ENCODE peak calls at places on chromosomes 7 and 10, in six cellular contexts. F is lower leg skin; Y is B cell; I is ureter; L is WERI-Rb-1; K is stimulated activated CD4-positive, alpha-beta T cell treated with anti-CD3 and anti-CD28 coated beads, Interleukin-12 subunit alpha, Interleukin-12 subunit beta, amount 100 ng/mL, for 4 hours. U is an unnamed sample.

GRCh38 chr10:121405549-121405948 is 192.7 kb downstream of the FGFR2 start:
- DNase-seq in Y (no peak), L (no peak), F (no peak), I (no peak), K (no peak), U (no peak)

GRCh38 chr10:106267591-106267990 is 896.9 kb downstream of the SORCS1 start:
- DNase-seq in K (no peak), Y (no peak), L (no peak), I (no peak), F (peak), U (no peak)

GRCh38 chr10:100890696-100891271 is 22.0 kb upstream of the SLF2 start:
- DNase-seq in K (no peak), F (peak), L (no peak), I (peak), Y (no peak), U (no peak)

GRCh38 chr10:52566471-52567246 is 205.9 kb downstream of the MBL2 start:
- DNase-seq in F (no peak), L (no peak), K (no peak), Y (no peak), I (no peak), U (no peak)

GRCh38 chr10:109173910-109174309 is 749.4 kb downstream of the XPNPEP1 start:
- DNase-seq in F (no peak), K (no peak), Y (no peak), I (no peak), L (no peak), U (no peak)

GRCh38 chr7:86558680-86559079 is 85.0 kb upstream of the GRM3 start:
- DNase-seq in Y (no peak), K (no peak), I (no peak), F (no peak), L (no peak), U (no peak)

GRCh38 chr7:1105189-1105588 is 17.3 kb downstream of the GPER1 start:
- DNase-seq in L (no peak), F (no peak), I (no peak), Y (no peak), K (no peak), U (no peak)

GRCh38 chr7:12650080-12650479 is 37.4 kb upstream of the ARL4A start:
- DNase-seq in L (no peak), K (no peak), I (no peak), F (no peak), Y (no peak), U (no peak)

GRCh38 chr7:99504281-99504602 is 220 bp upstream of the ZKSCAN5 start:
- DNase-seq in K (no peak), I (no peak), L (peak), Y (no peak), F (no peak), U (no peak)

GRCh38 chr7:38673795-38674194 is 42.6 kb upstream of the AMPH start:
- DNase-seq in Y (no peak), K (no peak), L (no peak), F (no peak), I (no peak), U (no peak)

GRCh38 chr10:101062231-101063161 is 707 bp downstream of the KAZALD1 start:
- DNase-seq in L (no peak), K (peak), I (no peak), Y (peak), F (no peak), U (peak)

GRCh38 chr10:11337516-11337915 is 273.9 kb downstream of the USP6NL start:
- DNase-seq in L (no peak), F (no peak), Y (peak), K (no peak), I (no peak), U (no peak)